ENCODE peak calls at places on chromosomes 6 and 20, in five cellular contexts. V is CD8-positive, alpha-beta memory T cell; C is breast epithelium; J is neural progenitor cell; P is fibroblast of lung. Z is an unnamed sample.

GRCh38 chr20:36856691-36857635 is 19.0 kb upstream of the TLDC2 start:
- DNase-seq in V (no peak), C (peak), J (no peak), P (peak), Z (no peak)

GRCh38 chr6:152380351-152380767 is 256.8 kb downstream of the SYNE1 start:
- DNase-seq in V (no peak), C (no peak), J (no peak), P (peak), Z (no peak)

GRCh38 chr6:122789862-122790739 is 1.0 kb downstream of the SMPDL3A start:
- DNase-seq in V (no peak), C (no peak), J (peak), P (peak), Z (no peak)

GRCh38 chr6:166004491-166005275 is 163.0 kb downstream of the TBXT start:
- DNase-seq in V (no peak), C (no peak), J (no peak), P (no peak), Z (no peak)

GRCh38 chr6:158687507-158687906 is 37.7 kb downstream of the SYTL3 start:
- DNase-seq in V (no peak), C (no peak), J (no peak), P (no peak), Z (no peak)

GRCh38 chr20:1346322-1346969 is 17.5 kb upstream of the SDCBP2 start:
- DNase-seq in V (no peak), C (no peak), J (no peak), P (no peak), Z (no peak)

GRCh38 chr6:160015778-160016684 is 47.1 kb downstream of the IGF2R start:
- DNase-seq in V (no peak), C (no peak), J (no peak), P (no peak), Z (no peak)

GRCh38 chr20:361562-361961 is 14.7 kb downstream of the NRSN2 start:
- DNase-seq in V (no peak), C (no peak), J (no peak), P (no peak), Z (no peak)

GRCh38 chr20:22904411-22904810 is 130.7 kb upstream of the SSTR4 start:
- DNase-seq in V (no peak), C (no peak), J (no peak), P (no peak), Z (no peak)

GRCh38 chr20:13149371-13149770 is 71.7 kb upstream of the ISM1 start:
- DNase-seq in V (no peak), C (no peak), J (no peak), P (no peak), Z (no peak)

GRCh38 chr20:56443654-56444540 is 24.5 kb upstream of the RTF2 start:
- DNase-seq in V (no peak), C (no peak), J (no peak), P (peak), Z (peak)

GRCh38 chr6:26053929-26054658 is 33.1 kb upstream of the HFE start:
- DNase-seq in V (no peak), C (no peak), J (no peak), P (peak), Z (no peak)

GRCh38 chr6:13461352-13461751 is 26.0 kb downstream of the GFOD1 start:
- DNase-seq in V (no peak), C (no peak), J (no peak), P (no peak), Z (no peak)

GRCh38 chr6:169850154-169850553 is 98.7 kb downstream of the ERMARD start:
- DNase-seq in V (no peak), C (no peak), J (no peak), P (no peak), Z (no peak)

GRCh38 chr6:147900191-147900830 is 391.8 kb downstream of the SAMD5 start:
- DNase-seq in V (no peak), C (no peak), J (no peak), P (no peak), Z (no peak)

GRCh38 chr20:38152175-38153010 is 12.7 kb downstream of the TGM2 start:
- DNase-seq in V (no peak), C (no peak), J (no peak), P (peak), Z (no peak)

GRCh38 chr20:63751471-63752271 is 12.1 kb downstream of the SLC2A4RG start:
- DNase-seq in V (no peak), C (no peak), J (no peak), P (no peak), Z (no peak)

GRCh38 chr6:163395122-163395521 is 19.4 kb upstream of the QKI start:
- DNase-seq in V (no peak), C (no peak), J (no peak), P (no peak), Z (no peak)

GRCh38 chr6:109076421-109076820 is 18.2 kb downstream of the SESN1 start:
- DNase-seq in V (no peak), C (no peak), J (no peak), P (no peak), Z (no peak)

GRCh38 chr20:34553366-34553867 is 5.1 kb upstream of the MAP1LC3A start:
- DNase-seq in V (no peak), C (no peak), J (no peak), P (peak), Z (no peak)

GRCh38 chr6:108897371-108897770 is 49.1 kb downstream of the ARMC2 start:
- DNase-seq in V (no peak), C (no peak), J (no peak), P (peak), Z (no peak)

GRCh38 chr20:8007490-8007889 is 12.1 kb downstream of the TMX4 start:
- DNase-seq in V (no peak), C (no peak), J (no peak), P (no peak), Z (no peak)

GRCh38 chr6:148776321-148776966 is 29.6 kb downstream of the UST start:
- DNase-seq in V (no peak), C (no peak), J (no peak), P (peak), Z (no peak)

GRCh38 chr20:40470313-40471260 is 218.4 kb downstream of the MAFB start:
- DNase-seq in V (no peak), C (no peak), J (no peak), P (no peak), Z (no peak)

GRCh38 chr6:107215334-107215733 is 100.0 kb upstream of the BEND3 start:
- DNase-seq in V (no peak), C (no peak), J (no peak), P (no peak), Z (no peak)

GRCh38 chr6:166333172-166333995 is 9.0 kb downstream of the SFT2D1 start:
- DNase-seq in V (no peak), C (no peak), J (no peak), P (no peak), Z (no peak)

GRCh38 chr6:3725145-3726015 is 26.1 kb downstream of the PXDC1 start:
- DNase-seq in V (no peak), C (no peak), J (peak), P (no peak), Z (no peak)

GRCh38 chr6:18323935-18324707 is 59.8 kb upstream of the DEK start:
- DNase-seq in V (no peak), C (no peak), J (peak), P (peak), Z (no peak)

GRCh38 chr20:13342469-13343242 is 121.6 kb downstream of the ISM1 start:
- DNase-seq in V (no peak), C (no peak), J (no peak), P (peak), Z (no peak)

GRCh38 chr6:159982726-159983506 is 14.0 kb downstream of the IGF2R start:
- DNase-seq in V (no peak), C (no peak), J (no peak), P (peak), Z (no peak)

GRCh38 chr6:12354499-12354898 is 64.3 kb downstream of the EDN1 start:
- DNase-seq in V (no peak), C (no peak), J (peak), P (peak), Z (no peak)

GRCh38 chr6:160464744-160465143 is 116.6 kb downstream of the SLC22A3 start:
- DNase-seq in V (no peak), C (no peak), J (no peak), P (no peak), Z (no peak)

GRCh38 chr6:3913077-3913957 is 64.1 kb downstream of the FAM50B start:
- DNase-seq in V (no peak), C (no peak), J (no peak), P (peak), Z (peak)

GRCh38 chr6:167163476-167164011 is 5.8 kb upstream of the GPR31 start:
- DNase-seq in V (no peak), C (no peak), J (peak), P (no peak), Z (no peak)

GRCh38 chr6:20791932-20792331 is 257.7 kb downstream of the CDKAL1 start:
- DNase-seq in V (no peak), C (no peak), J (no peak), P (peak), Z (no peak)

GRCh38 chr20:36941403-36941835 is 10.1 kb downstream of the SAMHD1 start:
- DNase-seq in V (no peak), C (no peak), J (no peak), P (no peak), Z (no peak)

DNA sequence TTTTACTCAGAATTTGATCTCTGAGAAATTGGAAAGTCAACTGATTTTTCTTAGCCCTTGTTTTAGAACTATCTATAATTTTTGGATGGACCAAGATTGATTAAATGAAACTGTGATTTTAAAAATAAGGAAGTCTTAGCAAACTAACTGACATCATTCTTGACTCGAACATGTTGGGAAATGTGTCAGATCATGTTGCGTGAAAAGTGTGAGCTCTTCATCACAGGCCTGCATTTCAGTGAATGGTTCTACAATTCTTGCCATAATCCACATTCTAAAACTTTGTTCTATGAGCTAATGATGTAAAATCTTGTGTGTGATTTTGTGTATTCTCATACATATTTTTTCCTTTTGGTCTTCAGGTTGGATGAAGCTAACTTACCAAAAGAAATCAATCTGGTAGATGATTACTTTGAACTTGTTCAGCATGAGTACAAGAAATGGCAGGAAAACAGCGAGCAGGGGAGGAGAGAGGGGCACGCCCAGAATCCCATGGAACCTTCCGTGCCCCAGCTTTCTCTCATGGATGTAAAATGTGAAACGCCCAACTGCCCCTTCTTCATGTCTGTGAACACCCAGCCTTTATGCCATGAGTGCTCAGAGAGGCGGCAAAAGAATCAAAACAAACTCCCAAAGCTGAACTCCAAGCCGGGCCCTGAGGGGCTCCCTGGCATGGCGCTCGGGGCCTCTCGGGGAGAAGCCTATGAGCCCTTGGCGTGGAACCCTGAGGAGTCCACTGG is 11.2 kb downstream of the TNFAIP3 start:
- DNase-seq in V (no peak), C (no peak), J (no peak), P (peak), Z (no peak)
- H3K27ac ChIP-seq in V (no peak), C (peak), J (no peak), P (peak), Z (no peak)

DNA sequence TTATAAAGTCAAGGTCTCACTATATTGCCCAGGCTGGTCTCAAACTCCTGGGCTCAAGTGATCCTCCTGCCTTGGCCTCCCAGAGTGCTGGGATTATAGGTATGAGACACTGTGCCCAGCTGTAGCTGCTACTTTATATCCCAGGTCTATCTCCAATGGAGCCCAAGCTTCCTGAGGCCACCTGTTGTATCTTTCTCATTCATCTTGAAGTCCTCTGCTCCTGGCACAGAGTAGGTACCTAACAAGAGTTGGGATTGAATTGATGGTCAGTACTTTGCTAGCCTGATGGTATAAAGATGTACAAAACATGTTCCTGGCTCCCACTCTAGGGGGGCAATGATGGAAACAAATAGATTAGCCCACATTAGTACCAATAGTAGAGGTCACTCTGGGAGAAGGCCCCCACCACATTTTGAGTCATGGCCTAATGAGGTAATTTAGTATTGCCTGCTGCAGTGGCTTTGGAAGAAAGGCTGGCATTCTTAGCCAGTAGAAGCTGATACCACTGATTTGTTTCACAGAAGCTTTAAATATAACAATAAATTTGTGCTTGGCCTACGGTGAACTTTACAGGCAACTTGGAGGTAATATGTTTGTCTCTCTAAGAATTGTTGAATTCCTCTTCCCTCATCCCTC is 5.4 kb downstream of the PTPN1 start:
- DNase-seq in V (no peak), C (no peak), J (no peak), P (no peak), Z (no peak)
- H3K27ac ChIP-seq in V (no peak), C (no peak), J (no peak), P (no peak), Z (no peak)

GRCh38 chr20:57835053-57835452 is 125.2 kb upstream of the PMEPA1 start:
- DNase-seq in V (no peak), C (no peak), J (no peak), P (no peak), Z (no peak)
- H3K27ac ChIP-seq in V (no peak), C (no peak), J (no peak), P (no peak), Z (no peak)

GRCh38 chr6:15442467-15442866 is 196.6 kb downstream of the JARID2 start:
- DNase-seq in V (no peak), C (no peak), J (no peak), P (no peak), Z (no peak)

GRCh38 chr6:15441982-15442381 is 196.1 kb downstream of the JARID2 start:
- DNase-seq in V (no peak), C (no peak), J (no peak), P (no peak), Z (no peak)

GRCh38 chr6:15441215-15441868 is 195.5 kb downstream of the JARID2 start:
- DNase-seq in V (no peak), C (no peak), J (peak), P (peak), Z (no peak)

GRCh38 chr6:15439410-15440022 is 193.6 kb downstream of the JARID2 start:
- DNase-seq in V (no peak), C (no peak), J (peak), P (no peak), Z (no peak)

GRCh38 chr6:15440040-15440439 is 194.2 kb downstream of the JARID2 start:
- DNase-seq in V (no peak), C (no peak), J (no peak), P (no peak), Z (no peak)
- H3K27ac ChIP-seq in V (no peak), C (no peak), J (no peak), P (no peak), Z (no peak)

GRCh38 chr6:33779895-33780294 is 9.0 kb downstream of the LEMD2 start:
- DNase-seq in V (no peak), C (no peak), J (no peak), P (no peak), Z (no peak)

GRCh38 chr6:33782561-33782960 is 6.4 kb downstream of the LEMD2 start:
- DNase-seq in V (no peak), C (no peak), J (no peak), P (no peak), Z (no peak)

GRCh38 chr6:33779305-33779704 is 9.6 kb downstream of the LEMD2 start:
- DNase-seq in V (no peak), C (no peak), J (peak), P (no peak), Z (no peak)

GRCh38 chr6:33783781-33784520 is 5.0 kb downstream of the LEMD2 start:
- DNase-seq in V (no peak), C (no peak), J (no peak), P (no peak), Z (no peak)

GRCh38 chr6:33781105-33781975 is 7.6 kb downstream of the LEMD2 start:
- DNase-seq in V (no peak), C (no peak), J (peak), P (no peak), Z (no peak)
- H3K27ac ChIP-seq in V (no peak), C (no peak), J (peak), P (no peak), Z (no peak)

GRCh38 chr20:20209684-20210083 is 157.4 kb downstream of the CFAP61 start:
- DNase-seq in V (no peak), C (no peak), J (no peak), P (no peak), Z (no peak)
- H3K27ac ChIP-seq in V (no peak), C (no peak), J (no peak), P (no peak), Z (no peak)